ENCODE peak calls at places on chromosomes 2 and 18, in ten cellular contexts. H, M, X, W, B, Q, Y, T, D and S are unnamed samples.
A peak's percentile ranks its signal among the peaks of the same experiment; 100 is the strongest.

GRCh38 chr2:204705243-204705971 is 160.1 kb downstream of the PARD3B start:
- DNase-seq in T (no peak), X (no peak), B (no peak), Q (no peak), W (no peak), D (peak; percentile 80), M (no peak), Y (no peak), H (no peak), S (no peak)

GRCh38 chr2:174878537-174879147 is 114.4 kb upstream of the CHRNA1 start:
- DNase-seq in W (no peak), D (peak; percentile 31), H (peak; percentile 52), B (no peak), T (peak; percentile 40), M (peak; percentile 24), Q (no peak), X (no peak), Y (no peak), S (no peak)

GRCh38 chr2:22855761-22856184 is 529.2 kb upstream of the KLHL29 start:
- DNase-seq in M (no peak), B (no peak), W (no peak), X (no peak), T (no peak), H (no peak), Q (no peak), Y (no peak), D (no peak), S (no peak)

GRCh38 chr2:75466708-75467311 is 93.9 kb downstream of the EVA1A start:
- DNase-seq in Y (no peak), W (no peak), D (no peak), X (no peak), T (peak; percentile 53), Q (peak; percentile 68), H (no peak), M (peak; percentile 64), B (peak; percentile 32), S (no peak)

GRCh38 chr2:213187833-213188532 is 36.6 kb upstream of the IKZF2 start:
- DNase-seq in T (no peak), M (peak; percentile 12), Q (peak; percentile 87), Y (no peak), X (no peak), B (no peak), D (peak; percentile 68), H (peak; percentile 94), W (no peak), S (no peak)

GRCh38 chr2:21774691-21775090 is 650.9 kb downstream of the TDRD15 start:
- DNase-seq in M (no peak), T (no peak), B (no peak), W (no peak), X (no peak), Y (no peak), H (no peak), D (no peak), Q (no peak), S (no peak)

GRCh38 chr2:26352892-26353291 is 6.3 kb upstream of the ADGRF3 start:
- DNase-seq in T (peak; percentile 18), X (no peak), M (no peak), D (peak; percentile 48), B (no peak), W (no peak), H (no peak), Y (no peak), Q (no peak), S (no peak)

GRCh38 chr2:179226203-179226960 is 38.2 kb downstream of the SESTD1 start:
- DNase-seq in T (peak; percentile 53), D (no peak), Y (no peak), W (no peak), H (no peak), M (peak; percentile 67), Q (no peak), X (no peak), B (no peak), S (no peak)

GRCh38 chr2:237025090-237025865 is 60.4 kb upstream of the COPS8 start:
- DNase-seq in X (no peak), Y (no peak), W (no peak), B (peak; percentile 79), M (peak; percentile 69), H (peak; percentile 69), Q (no peak), D (peak; percentile 91), T (peak; percentile 98), S (no peak)

GRCh38 chr18:74534150-74534969 is at the start of gene CNDP1:
- DNase-seq in H (no peak), Y (no peak), W (no peak), X (no peak), T (no peak), B (no peak), Q (peak; percentile 31), D (no peak), M (no peak), S (no peak)

GRCh38 chr2:95320344-95320712 is 23.2 kb downstream of the KCNIP3 start:
- DNase-seq in H (no peak), D (no peak), X (no peak), M (no peak), B (no peak), Q (no peak), W (no peak), T (no peak), Y (no peak), S (no peak)

GRCh38 chr2:68727698-68728375 is 6.8 kb upstream of the ARHGAP25 start:
- DNase-seq in Q (no peak), D (peak; percentile 90), T (no peak), W (no peak), M (no peak), X (no peak), Y (no peak), H (peak; percentile 37), B (no peak), S (no peak)
- H3K27ac ChIP-seq in Q (no peak overlapping the region), D (peak overlapping the region; percentile 63), T (peak overlapping the region; percentile 55), W (peak overlapping the region; percentile 44), M (no peak overlapping the region), X (no peak overlapping the region), Y (no peak overlapping the region), H (peak overlapping the region; percentile 66), B (no peak overlapping the region), S (peak overlapping the region; percentile 44)

GRCh38 chr2:199955007-199955338 is 318 bp downstream of the TYW5 start:
- DNase-seq in M (no peak), B (no peak), Y (no peak), Q (no peak), W (no peak), X (no peak), H (no peak), D (peak; percentile 9), T (no peak), S (no peak)

GRCh38 chr2:199950396-199950795 is 4.9 kb downstream of the TYW5 start:
- DNase-seq in W (no peak), D (no peak), B (no peak), X (no peak), Y (no peak), M (no peak), T (no peak), Q (no peak), H (no peak), S (no peak)

GRCh38 chr2:199955339-199956061 is at the start of the genes MAIP1 and TYW5:
- DNase-seq in W (peak; percentile 77), M (peak; percentile 84), B (peak; percentile 89), X (peak; percentile 90), H (peak; percentile 90), D (peak; percentile 77), T (peak; percentile 88), Y (peak; percentile 87), Q (peak; percentile 81), S (peak; percentile 65)

GRCh38 chr2:199946836-199947235 is 8.5 kb downstream of the TYW5 start:
- DNase-seq in W (no peak), H (no peak), Y (no peak), X (no peak), T (no peak), B (no peak), M (no peak), Q (no peak), D (peak; percentile 8), S (no peak)

DNA sequence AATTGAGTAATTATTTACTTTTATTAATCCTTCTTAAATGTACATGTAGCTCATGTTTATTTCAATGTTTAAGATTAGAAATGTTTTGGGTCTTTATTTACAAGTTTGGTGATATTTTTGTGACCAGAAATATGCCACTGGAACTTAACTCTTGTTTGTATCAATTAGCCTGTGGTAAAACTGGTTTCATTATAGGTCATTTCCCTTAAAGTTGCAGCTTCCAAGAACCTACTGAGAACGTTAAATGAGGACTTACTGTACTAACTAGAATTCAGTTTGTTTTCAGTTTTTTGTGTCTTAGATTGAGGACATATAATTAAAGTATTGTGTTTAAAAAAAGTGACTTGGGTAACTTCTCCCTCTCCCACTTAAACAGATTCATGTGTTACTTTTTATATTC is 4.3 kb downstream of the TYW5 start:
- DNase-seq in H (no peak), Y (no peak), D (no peak), Q (no peak), W (no peak), T (no peak), X (no peak), M (no peak), B (no peak), S (no peak)
- H3K27ac ChIP-seq in H (no peak overlapping the region), Y (no peak overlapping the region), D (no peak overlapping the region), Q (no peak overlapping the region), W (no peak overlapping the region), T (no peak overlapping the region), X (no peak overlapping the region), M (no peak overlapping the region), B (no peak overlapping the region), S (no peak overlapping the region)

GRCh38 chr2:241886840-241887447 is 17.4 kb downstream of the RTP5 start:
- DNase-seq in B (no peak), W (no peak), Y (no peak), T (no peak), X (no peak), Q (no peak), D (no peak), M (no peak), H (no peak), S (no peak)

GRCh38 chr2:241888641-241889040 is 19.1 kb downstream of the RTP5 start:
- DNase-seq in M (no peak), D (no peak), B (no peak), X (no peak), Q (no peak), T (no peak), H (no peak), W (no peak), Y (no peak), S (no peak)

GRCh38 chr2:241887806-241888522 is 18.4 kb downstream of the RTP5 start:
- DNase-seq in Y (no peak), T (no peak), M (no peak), H (no peak), X (no peak), B (no peak), D (no peak), W (no peak), Q (no peak), S (no peak)

GRCh38 chr2:241884951-241885700 is 15.6 kb downstream of the RTP5 start:
- DNase-seq in Y (no peak), B (no peak), X (no peak), H (no peak), W (no peak), M (peak; percentile 41), T (no peak), Q (no peak), D (no peak), S (no peak)

GRCh38 chr2:241885701-241886643 is 16.4 kb downstream of the RTP5 start:
- DNase-seq in Q (no peak), D (no peak), Y (no peak), B (no peak), M (peak; percentile 67), H (no peak), T (no peak), W (no peak), X (no peak), S (no peak)
- H3K27ac ChIP-seq in Q (no peak overlapping the region), D (no peak overlapping the region), Y (no peak overlapping the region), B (no peak overlapping the region), M (peak overlapping the region; percentile 97), H (no peak overlapping the region), T (no peak overlapping the region), W (no peak overlapping the region), X (no peak overlapping the region), S (no peak overlapping the region)

GRCh38 chr2:5938566-5938896 is 246.3 kb downstream of the SOX11 start:
- DNase-seq in Q (no peak), T (no peak), D (no peak), W (no peak), B (no peak), X (no peak), H (no peak), M (no peak), Y (no peak), S (no peak)
- H3K27ac ChIP-seq in Q (no peak overlapping the region), T (no peak overlapping the region), D (no peak overlapping the region), W (no peak overlapping the region), B (no peak overlapping the region), X (no peak overlapping the region), H (no peak overlapping the region), M (no peak overlapping the region), Y (no peak overlapping the region), S (no peak overlapping the region)